ENCODE peak calls at places on chromosomes 11 and 22, in eight cellular contexts. O, Z, P, K, J, E, D and L are unnamed samples.

GRCh38 chr11:88480217-88480616 is 142.7 kb upstream of the CTSC start:
- DNase-seq in O (peak; percentile 97), Z (no peak), P (no peak), K (peak; percentile 56), J (no peak), E (no peak), D (no peak), L (no peak)

GRCh38 chr11:112159098-112159761 is 4.7 kb downstream of the IL18 start:
- DNase-seq in O (no peak), Z (no peak), P (peak; percentile 40), K (no peak), J (no peak), E (no peak), D (no peak), L (no peak)

GRCh38 chr22:37604875-37605274 is 3.8 kb upstream of the GGA1 start:
- DNase-seq in O (no peak), Z (no peak), P (no peak), K (no peak), J (peak; percentile 73), E (no peak), D (peak; percentile 33), L (peak; percentile 36)

GRCh38 chr11:97683733-97684132 is 1293.9 kb downstream of the JRKL start:
- DNase-seq in O (peak; percentile 32), Z (no peak), P (no peak), K (no peak), J (no peak), E (peak; percentile 80), D (no peak), L (no peak)

GRCh38 chr22:29269230-29269604 is 1.1 kb downstream of the EWSR1 start:
- DNase-seq in O (no peak), Z (no peak), P (no peak), K (peak; percentile 13), J (no peak), E (no peak), D (peak; percentile 20), L (no peak)

GRCh38 chr11:66326261-66327111 is 9.6 kb upstream of the CD248 start:
- DNase-seq in O (peak; percentile 36), Z (no peak), P (no peak), K (peak; percentile 60), J (no peak), E (no peak), D (peak; percentile 29), L (no peak)

GRCh38 chr11:86303257-86303656 is 1.2 kb downstream of the HIKESHI start:
- DNase-seq in O (no peak), Z (no peak), P (no peak), K (peak; percentile 23), J (no peak), E (no peak), D (no peak), L (no peak)

GRCh38 chr11:45650166-45651095 is 15.0 kb downstream of the CHST1 start:
- DNase-seq in O (no peak), Z (no peak), P (no peak), K (no peak), J (no peak), E (no peak), D (no peak), L (no peak)

GRCh38 chr11:46275964-46276641 is 1.4 kb upstream of the CREB3L1 start:
- DNase-seq in O (no peak), Z (no peak), P (peak; percentile 74), K (no peak), J (no peak), E (no peak), D (peak; percentile 95), L (no peak)

GRCh38 chr11:77487790-77488189 is 13.9 kb upstream of the PAK1 start:
- DNase-seq in O (no peak), Z (no peak), P (no peak), K (no peak), J (no peak), E (no peak), D (no peak), L (no peak)

GRCh38 chr22:29095459-29095858 is 22.6 kb downstream of the KREMEN1 start:
- DNase-seq in O (no peak), Z (no peak), P (no peak), K (no peak), J (no peak), E (no peak), D (no peak), L (no peak)

GRCh38 chr22:28004021-28004420 is 85.0 kb upstream of the PITPNB start:
- DNase-seq in O (no peak), Z (no peak), P (no peak), K (no peak), J (no peak), E (no peak), D (no peak), L (no peak)

GRCh38 chr11:112903310-112903709 is 57.9 kb upstream of the NCAM1 start:
- DNase-seq in O (no peak), Z (no peak), P (no peak), K (no peak), J (no peak), E (no peak), D (no peak), L (no peak)

GRCh38 chr11:95230054-95231034 is 658 bp downstream of the SESN3 start:
- DNase-seq in O (no peak), Z (no peak), P (peak; percentile 45), K (peak; percentile 52), J (peak; percentile 59), E (peak; percentile 34), D (peak; percentile 37), L (no peak)

GRCh38 chr11:73287400-73288101 is 15.4 kb downstream of the P2RY6 start:
- DNase-seq in O (no peak), Z (peak; percentile 60), P (no peak), K (no peak), J (no peak), E (no peak), D (no peak), L (no peak)

GRCh38 chr11:102882389-102883024 is 7.7 kb upstream of the MMP12 start:
- DNase-seq in O (no peak), Z (no peak), P (no peak), K (peak; percentile 34), J (no peak), E (no peak), D (peak; percentile 5), L (no peak)

GRCh38 chr11:65897020-65897471 is 3.1 kb downstream of the FOSL1 start:
- DNase-seq in O (peak; percentile 30), Z (no peak), P (no peak), K (no peak), J (no peak), E (no peak), D (no peak), L (no peak)

GRCh38 chr11:108536783-108537182 is 38.6 kb upstream of the POGLUT3 start:
- DNase-seq in O (no peak), Z (no peak), P (no peak), K (no peak), J (no peak), E (no peak), D (no peak), L (no peak)

GRCh38 chr22:36193577-36193976 is 8.0 kb downstream of the APOL4 start:
- DNase-seq in O (no peak), Z (no peak), P (no peak), K (no peak), J (no peak), E (no peak), D (peak; percentile 55), L (no peak)

GRCh38 chr11:10931761-10932700 is 74.2 kb upstream of the ZBED5 start:
- DNase-seq in O (peak; percentile 30), Z (no peak), P (peak; percentile 75), K (no peak), J (no peak), E (no peak), D (no peak), L (no peak)

DNA sequence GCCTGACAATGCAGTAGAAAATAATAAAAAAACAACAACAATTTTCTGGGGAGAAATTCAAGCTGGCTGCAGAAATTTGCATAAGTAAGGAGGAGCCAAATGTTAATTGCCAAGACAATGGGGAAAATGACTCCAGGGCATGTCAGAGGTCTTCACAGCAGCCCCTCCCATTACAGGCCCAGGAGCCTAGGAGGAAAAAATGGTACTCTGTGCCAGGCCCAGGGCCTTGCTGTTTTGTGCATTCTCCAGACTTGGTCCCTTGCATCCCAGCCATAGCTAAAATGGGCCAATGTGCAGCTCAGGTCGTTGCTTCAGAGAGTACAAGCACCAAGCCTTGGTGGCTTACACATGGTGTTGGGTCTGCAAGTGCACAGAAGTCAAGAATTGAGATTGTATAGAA is 45.5 kb downstream of the MS4A2 start:
- DNase-seq in O (no peak), Z (no peak), P (no peak), K (no peak), J (no peak), E (no peak), D (no peak), L (no peak)
- H3K9me3 ChIP-seq in O (peaks cover 4% of the 10 kb centered on the region), Z (peaks cover 5% of the 10 kb centered on the region), P (no peaks in the 10 kb centered on the region), K (no peaks in the 10 kb centered on the region), J (peaks cover 5% of the 10 kb centered on the region), E (no peaks in the 10 kb centered on the region), D (no peaks in the 10 kb centered on the region), L (no peaks in the 10 kb centered on the region)

DNA sequence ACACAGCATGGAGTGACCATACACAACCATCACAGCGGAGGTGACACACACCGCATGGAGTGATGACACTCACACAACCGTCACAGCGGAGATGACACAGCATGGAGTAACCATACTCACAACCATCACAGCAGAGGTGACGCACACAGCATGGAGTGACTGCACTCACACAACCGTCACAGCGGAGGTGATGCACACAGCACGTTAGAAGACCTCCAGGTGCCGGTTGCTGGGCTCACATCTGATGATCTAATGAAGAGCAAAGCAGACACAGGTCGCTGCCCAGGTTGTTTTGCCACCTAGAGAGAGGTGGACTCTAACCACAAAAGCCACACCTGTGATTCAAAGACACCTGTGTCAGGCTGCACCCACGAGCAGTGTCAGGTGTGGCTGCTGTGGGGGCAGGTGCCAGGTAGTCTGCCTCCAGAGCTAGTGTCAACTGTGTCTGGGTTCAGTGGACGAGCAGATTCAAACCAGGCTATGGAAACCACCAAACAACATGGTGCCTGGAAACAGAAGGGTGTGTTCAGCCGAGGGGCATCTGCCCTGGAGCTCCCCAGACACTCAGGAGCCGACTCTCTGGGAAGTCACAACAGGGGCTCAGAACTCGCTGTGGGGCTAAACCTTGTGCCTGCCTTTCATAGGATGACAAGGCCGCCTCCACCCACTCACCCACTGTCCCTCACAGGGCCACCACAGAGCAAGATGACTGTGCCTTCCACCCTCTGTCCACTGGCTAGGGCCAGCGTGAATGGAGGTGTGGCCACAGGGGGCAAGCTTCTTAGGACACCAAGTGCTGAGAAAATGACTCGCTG is 608.2 kb downstream of the TBC1D22A start:
- DNase-seq in O (peak; percentile 7), Z (no peak), P (no peak), K (no peak), J (peak; percentile 36), E (peak; percentile 27), D (no peak), L (no peak)
- H3K9me3 ChIP-seq in O (no peaks in the 10 kb centered on the region), Z (no peaks in the 10 kb centered on the region), P (no peaks in the 10 kb centered on the region), K (no peaks in the 10 kb centered on the region), J (peaks cover 3% of the 10 kb centered on the region), E (no peaks in the 10 kb centered on the region), D (no peaks in the 10 kb centered on the region), L (no peaks in the 10 kb centered on the region)

GRCh38 chr11:36066891-36067290 is 123.0 kb downstream of the LDLRAD3 start:
- DNase-seq in O (no peak), Z (no peak), P (no peak), K (no peak), J (no peak), E (no peak), D (no peak), L (no peak)
- H3K9me3 ChIP-seq in O (no peaks in the 10 kb centered on the region), Z (peaks cover 1% of the 10 kb centered on the region), P (no peaks in the 10 kb centered on the region), K (peaks cover 6% of the 10 kb centered on the region), J (no peaks in the 10 kb centered on the region), E (no peaks in the 10 kb centered on the region), D (no peaks in the 10 kb centered on the region), L (no peaks in the 10 kb centered on the region)

DNA sequence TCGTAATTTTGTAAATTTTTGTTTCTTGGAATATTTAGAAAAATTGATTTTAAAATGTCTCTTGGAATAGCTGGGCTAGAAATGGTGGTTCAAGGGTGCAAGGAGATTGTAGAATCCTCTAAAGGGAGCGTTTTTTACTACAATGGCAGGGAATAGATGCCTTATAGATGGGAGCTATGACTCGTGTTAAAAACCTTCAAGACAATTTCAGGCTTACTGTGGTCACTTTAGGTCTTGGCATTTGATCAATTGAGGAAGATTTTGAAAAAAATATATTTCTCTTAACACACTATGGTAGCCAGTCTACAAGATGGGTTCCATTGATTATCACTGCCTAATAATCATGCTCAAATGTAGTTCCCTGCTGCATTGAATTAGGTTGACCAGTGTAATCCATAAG is 25.0 kb downstream of the METTL15 start:
- DNase-seq in O (no peak), Z (no peak), P (no peak), K (no peak), J (no peak), E (no peak), D (no peak), L (no peak)
- H3K9me3 ChIP-seq in O (peaks cover 7% of the 10 kb centered on the region), Z (no peaks in the 10 kb centered on the region), P (no peaks in the 10 kb centered on the region), K (peaks cover 34% of the 10 kb centered on the region), J (no peaks in the 10 kb centered on the region), E (no peaks in the 10 kb centered on the region), D (no peaks in the 10 kb centered on the region), L (no peaks in the 10 kb centered on the region)